ENCODE peak calls at places on chromosomes 7 and 10, in eight cellular contexts. M is A549, P is GM20000, U is heart left ventricle, T is neural crest cell, R is cardiac fibroblast, I is mammary epithelial cell, C is kidney epithelial cell. B is an unnamed sample.

GRCh38 chr10:95266674-95267095 is 24.1 kb downstream of the PDLIM1 start:
- DNase-seq in I (peak), U (no peak), T (no peak), P (peak), C (peak), R (peak), M (peak), B (no peak)

GRCh38 chr10:35979116-35979515 is 337.0 kb upstream of the FZD8 start:
- DNase-seq in R (no peak), T (no peak), I (no peak), C (no peak), U (no peak), P (no peak), M (no peak), B (no peak)

GRCh38 chr10:49072166-49072885 is 43.0 kb downstream of the VSTM4 start:
- DNase-seq in U (no peak), R (no peak), M (no peak), P (no peak), T (no peak), C (no peak), I (no peak), B (no peak)

GRCh38 chr7:111560773-111561658 is 1.3 kb downstream of the IMMP2L start:
- DNase-seq in C (peak), P (peak), I (peak), T (no peak), M (peak), R (peak), U (no peak), B (no peak)

GRCh38 chr7:143126146-143126545 is 5.7 kb upstream of the PIP start:
- DNase-seq in M (peak), P (no peak), I (peak), U (no peak), C (no peak), T (no peak), R (peak), B (no peak)

GRCh38 chr7:15248514-15248913 is 313.3 kb downstream of the AGMO start:
- DNase-seq in R (no peak), U (no peak), T (no peak), C (no peak), P (no peak), M (no peak), I (no peak), B (no peak)

GRCh38 chr7:42877852-42878251 is 34.0 kb downstream of the C7orf25 start:
- DNase-seq in U (peak), M (no peak), R (no peak), I (no peak), T (no peak), C (no peak), P (no peak), B (no peak)

GRCh38 chr10:7819126-7819470 is 793 bp downstream of the TAF3 start:
- DNase-seq in R (peak), T (peak), I (peak), P (peak), U (peak), M (peak), C (no peak), B (no peak)

GRCh38 chr10:95837783-95838182 is 70.0 kb upstream of the CC2D2B start:
- DNase-seq in U (peak), M (no peak), R (no peak), C (no peak), T (no peak), I (no peak), P (no peak), B (no peak)

GRCh38 chr7:123220396-123220795 is 20.6 kb upstream of the SLC13A1 start:
- DNase-seq in T (no peak), U (no peak), I (no peak), P (no peak), M (no peak), R (peak), C (no peak), B (no peak)

GRCh38 chr7:18684899-18685298 is 189.3 kb downstream of the HDAC9 start:
- DNase-seq in M (no peak), R (no peak), C (no peak), T (no peak), U (no peak), I (no peak), P (no peak), B (no peak)

GRCh38 chr7:47830015-47830414 is 118.3 kb downstream of the PKD1L1 start:
- DNase-seq in M (no peak), C (no peak), T (no peak), U (no peak), I (no peak), R (no peak), P (no peak), B (no peak)

GRCh38 chr10:37314350-37314749 is 189.0 kb downstream of the ANKRD30A start:
- DNase-seq in P (no peak), I (peak), M (no peak), U (no peak), T (no peak), C (no peak), R (no peak), B (no peak)

GRCh38 chr7:32802305-32802910 is 89.2 kb downstream of the KBTBD2 start:
- DNase-seq in T (no peak), R (no peak), P (no peak), C (no peak), M (peak), I (no peak), U (no peak), B (no peak)

GRCh38 chr10:45064998-45065397 is 64.3 kb downstream of the ZNF22 start:
- DNase-seq in T (no peak), M (no peak), I (no peak), P (no peak), C (no peak), U (no peak), R (no peak), B (no peak)

GRCh38 chr7:24652551-24652950 is 79.3 kb downstream of the PALS2 start:
- DNase-seq in C (no peak), T (no peak), I (peak), P (no peak), R (no peak), U (no peak), M (no peak), B (no peak)

GRCh38 chr10:130994191-130994590 is 317.3 kb downstream of the TCERG1L start:
- DNase-seq in I (no peak), M (no peak), U (no peak), P (no peak), T (no peak), C (no peak), R (no peak), B (no peak)

GRCh38 chr10:132467464-132468149 is 70.0 kb upstream of the INPP5A start:
- DNase-seq in U (peak), M (no peak), I (no peak), T (no peak), R (no peak), P (no peak), C (no peak), B (no peak)

GRCh38 chr7:114856625-114857024 is 65.3 kb upstream of the MDFIC start:
- DNase-seq in U (no peak), I (peak), P (no peak), M (peak), C (peak), T (no peak), R (peak), B (no peak)

GRCh38 chr7:67723591-67723990 is 727.0 kb downstream of the TYW1 start:
- DNase-seq in I (no peak), P (no peak), R (no peak), M (no peak), T (no peak), U (no peak), C (no peak), B (no peak)

GRCh38 chr10:77160679-77161078 is 476.9 kb downstream of the KCNMA1 start:
- DNase-seq in C (peak), P (no peak), T (no peak), I (peak), U (no peak), R (peak), M (peak), B (no peak)

GRCh38 chr7:21142081-21142480 is 285.8 kb upstream of the SP4 start:
- DNase-seq in R (no peak), C (peak), U (no peak), I (no peak), T (no peak), P (no peak), M (peak), B (no peak)

DNA sequence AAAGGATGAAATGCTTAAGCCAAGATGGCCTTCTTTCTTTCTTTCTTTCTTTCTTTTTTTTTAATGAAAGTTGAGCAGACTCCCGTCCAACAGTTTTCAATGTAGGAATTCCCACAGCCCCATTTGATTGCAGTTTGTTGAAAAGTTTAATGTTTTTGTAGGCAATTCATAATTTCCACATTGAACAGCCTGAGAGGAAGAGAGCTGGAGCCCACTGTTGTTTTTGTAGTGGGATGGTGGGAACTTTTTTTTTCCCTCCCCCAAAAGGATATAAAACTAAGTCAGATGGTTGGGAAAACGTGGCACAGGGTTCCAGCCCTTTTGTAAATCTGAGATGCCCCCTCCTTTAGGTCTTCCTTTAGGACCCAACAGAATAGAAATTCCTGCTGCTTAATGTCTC is 86.6 kb downstream of the TCF7L2 start:
- DNase-seq in T (no peak), M (no peak), P (no peak), C (no peak), U (no peak), R (no peak), I (no peak), B (no peak)
- TF ChIP-seq CTCF in T (no peak), M (no peak), P (no peak), C (no peak), U (no peak), R (no peak), I (no peak), B (no peak)

GRCh38 chr10:112723876-112724275 is 226.2 kb upstream of the TCF7L2 start:
- DNase-seq in C (no peak), P (no peak), I (no peak), M (no peak), R (no peak), T (no peak), U (no peak), B (no peak)

GRCh38 chr10:112721080-112721698 is 228.9 kb upstream of the TCF7L2 start:
- DNase-seq in U (no peak), P (peak), T (no peak), C (no peak), M (peak), I (no peak), R (peak), B (no peak)

GRCh38 chr10:112728118-112728963 is 221.7 kb upstream of the TCF7L2 start:
- DNase-seq in M (no peak), T (no peak), R (no peak), I (no peak), P (no peak), C (no peak), U (no peak), B (no peak)

GRCh38 chr10:112722758-112723157 is 227.3 kb upstream of the TCF7L2 start:
- DNase-seq in R (no peak), M (no peak), I (no peak), C (no peak), P (no peak), T (no peak), U (no peak), B (no peak)

DNA sequence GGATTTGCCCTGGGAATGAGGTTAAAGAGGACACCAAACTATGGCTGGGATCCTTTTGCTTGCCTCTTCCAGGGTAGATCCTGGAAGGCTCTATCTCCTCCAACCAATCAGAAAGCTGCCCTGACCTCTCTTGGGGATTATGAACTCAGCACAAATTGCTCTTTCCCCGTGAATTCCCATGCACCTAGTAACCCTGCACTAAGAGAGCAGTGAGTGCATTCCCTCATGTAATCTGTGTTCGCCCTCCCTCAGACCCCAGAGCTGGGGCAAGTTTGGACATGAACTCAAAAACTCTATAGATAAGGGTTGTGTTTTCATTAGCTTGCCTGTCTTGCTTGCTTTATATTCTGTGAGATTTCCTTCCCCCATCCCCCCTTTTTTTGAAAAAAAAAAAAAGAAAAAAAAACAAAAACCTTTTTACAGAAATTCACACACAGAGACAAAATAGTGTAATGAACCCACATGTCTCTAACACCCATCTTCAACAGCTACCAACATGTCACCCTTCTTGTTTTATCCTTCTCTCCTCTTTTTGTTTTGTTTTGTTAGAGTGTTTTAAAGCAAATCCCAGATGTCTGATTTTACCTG is 225.5 kb upstream of the TCF7L2 start:
- DNase-seq in U (no peak), I (no peak), M (no peak), P (no peak), R (peak), C (no peak), T (no peak), B (no peak)
- TF ChIP-seq CTCF in U (no peak), I (no peak), M (no peak), P (no peak), R (no peak), C (no peak), T (no peak), B (no peak)

GRCh38 chr7:44197487-44197886 is 3.3 kb upstream of the YKT6 start:
- DNase-seq in R (no peak), C (no peak), M (no peak), U (no peak), P (no peak), I (no peak), T (no peak), B (no peak)

GRCh38 chr7:44195901-44196300 is 4.9 kb upstream of the YKT6 start:
- DNase-seq in T (no peak), R (peak), C (no peak), M (no peak), U (no peak), I (no peak), P (no peak), B (no peak)

GRCh38 chr7:44196450-44196872 is 4.3 kb upstream of the YKT6 start:
- DNase-seq in C (no peak), R (peak), I (no peak), P (peak), T (peak), U (no peak), M (peak), B (no peak)

GRCh38 chr7:44201813-44202212 is 1.0 kb downstream of the YKT6 start:
- DNase-seq in T (no peak), R (peak), P (no peak), M (no peak), C (no peak), I (peak), U (no peak), B (no peak)

GRCh38 chr7:44200699-44201461 is at the start of gene YKT6:
- DNase-seq in P (peak), M (peak), T (peak), R (peak), C (peak), I (peak), U (peak), B (peak)
- TF ChIP-seq CTCF in P (peak), M (peak), T (peak), R (peak), C (peak), I (peak), U (peak), B (peak)

GRCh38 chr7:869348-869747 is 7.0 kb upstream of the GET4 start:
- DNase-seq in C (no peak), I (no peak), P (no peak), R (no peak), M (no peak), U (no peak), T (no peak), B (no peak)

GRCh38 chr7:865921-866320 is 10.4 kb upstream of the GET4 start:
- DNase-seq in R (no peak), M (no peak), U (no peak), P (no peak), I (no peak), C (no peak), T (no peak), B (no peak)

GRCh38 chr7:867001-867405 is 9.4 kb upstream of the GET4 start:
- DNase-seq in U (peak), T (no peak), C (no peak), P (no peak), I (no peak), R (peak), M (no peak), B (no peak)

GRCh38 chr7:868189-868486 is 8.2 kb upstream of the GET4 start:
- DNase-seq in P (no peak), R (no peak), U (no peak), C (no peak), T (no peak), M (no peak), I (no peak), B (no peak)

GRCh38 chr7:867406-868188 is 8.8 kb upstream of the GET4 start:
- DNase-seq in U (peak), P (no peak), T (no peak), C (peak), I (peak), R (peak), M (peak), B (no peak)
- TF ChIP-seq CTCF in U (peak), P (no peak), T (no peak), C (no peak), I (no peak), R (no peak), M (no peak), B (no peak)

DNA sequence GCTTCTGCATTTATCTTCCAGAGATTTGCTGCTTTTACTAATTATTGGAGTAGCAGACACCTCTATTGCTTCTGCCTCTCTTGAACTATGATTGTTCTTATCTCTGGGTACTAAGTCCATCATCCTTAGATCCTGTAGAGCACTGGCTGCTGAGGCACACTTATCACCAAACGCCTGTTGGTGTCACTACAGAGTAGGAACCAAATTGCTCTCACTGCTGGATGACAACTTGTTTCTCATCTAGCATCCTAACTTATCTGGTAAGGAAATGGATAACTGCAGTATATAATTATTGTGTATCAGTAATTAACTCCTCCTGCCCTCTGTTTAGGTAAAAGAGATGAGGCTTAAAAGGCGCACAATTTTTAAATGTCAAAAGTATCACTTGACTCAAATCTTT is 1059.4 kb downstream of the NRG3 start:
- DNase-seq in P (no peak), R (no peak), C (no peak), U (no peak), T (no peak), M (peak), I (peak), B (no peak)
- TF ChIP-seq CTCF in P (no peak), R (peak), C (peak), U (peak), T (peak), M (no peak), I (no peak), B (no peak)

GRCh38 chr10:124041684-124042445 is 51.5 kb downstream of the CHST15 start:
- DNase-seq in U (no peak), R (peak), M (no peak), T (no peak), C (no peak), P (no peak), I (peak), B (no peak)
- TF ChIP-seq CTCF in U (no peak), R (no peak), M (no peak), T (no peak), C (no peak), P (no peak), I (no peak), B (no peak)